ENCODE peak calls at places on chromosomes 13 and 19, in nine cellular contexts. D is mucosa of descending colon; U is upper lobe of left lung; N is stomach; W is heart right ventricle; M is heart left ventricle; Z is effector memory CD4-positive, alpha-beta T cell; F is DND-41; A is HCT116. H is an unnamed sample. For H3K36me3, the result is how much of the 10 kb centered on the place peaks cover.

GRCh38 chr19:15810335-15810734 is 5.1 kb downstream of the OR10H1 start:
- DNase-seq in A (no peak), M (no peak), Z (no peak), U (no peak), F (no peak), D (no peak), N (peak), W (no peak), H (no peak)

GRCh38 chr19:7729831-7730285 is 2.1 kb downstream of the CLEC4G start:
- DNase-seq in W (no peak), A (no peak), M (no peak), Z (no peak), D (no peak), U (peak), F (no peak), N (no peak), H (no peak)

GRCh38 chr13:66675620-66676019 is 554.5 kb downstream of the PCDH9 start:
- DNase-seq in N (no peak), M (no peak), F (no peak), U (no peak), W (no peak), A (no peak), D (no peak), Z (no peak), H (no peak)

GRCh38 chr13:26758496-26759155 is 2.0 kb downstream of the GPR12 start:
- DNase-seq in F (no peak), Z (no peak), W (no peak), N (no peak), D (no peak), M (no peak), U (no peak), A (no peak), H (no peak)

GRCh38 chr13:112664501-112665203 is 25.2 kb upstream of the ATP11A start:
- DNase-seq in D (no peak), N (no peak), U (no peak), Z (no peak), F (no peak), A (no peak), W (no peak), M (no peak), H (no peak)

GRCh38 chr13:33014291-33014690 is 1.9 kb upstream of the KL start:
- DNase-seq in D (no peak), Z (no peak), A (no peak), M (no peak), N (no peak), U (no peak), F (no peak), W (no peak), H (no peak)

GRCh38 chr13:109744512-109745051 is 41.8 kb downstream of the IRS2 start:
- DNase-seq in D (no peak), W (no peak), U (peak), Z (no peak), M (no peak), F (no peak), A (no peak), N (no peak), H (no peak)

GRCh38 chr19:2303209-2303798 is 4.7 kb downstream of the LINGO3 start:
- DNase-seq in F (no peak), A (no peak), W (no peak), N (no peak), Z (no peak), U (no peak), D (no peak), M (no peak), H (no peak)

GRCh38 chr19:8120636-8121480 is 28.5 kb downstream of the FBN3 start:
- DNase-seq in D (no peak), U (no peak), N (no peak), W (no peak), Z (no peak), F (no peak), A (no peak), M (no peak), H (no peak)

GRCh38 chr13:99974296-99974938 is 2.9 kb upstream of the ZIC5 start:
- DNase-seq in N (no peak), U (no peak), W (no peak), M (no peak), D (no peak), Z (no peak), F (no peak), A (no peak), H (no peak)

GRCh38 chr13:74229242-74229641 is 95.0 kb upstream of the KLF12 start:
- DNase-seq in N (no peak), U (no peak), M (no peak), W (no peak), D (no peak), A (no peak), Z (no peak), F (no peak), H (no peak)

GRCh38 chr13:27797228-27797624 is 4.9 kb downstream of the GSX1 start:
- DNase-seq in D (no peak), N (no peak), A (no peak), Z (no peak), F (no peak), M (no peak), W (no peak), U (peak), H (no peak)

GRCh38 chr13:85314686-85315085 is 484.5 kb downstream of the SLITRK6 start:
- DNase-seq in Z (no peak), U (no peak), A (no peak), F (no peak), M (no peak), N (no peak), D (no peak), W (no peak), H (no peak)

GRCh38 chr19:57887195-57887941 is 1.5 kb downstream of the ZNF814 start:
- DNase-seq in N (no peak), U (no peak), Z (no peak), A (no peak), M (no peak), F (no peak), W (no peak), D (no peak), H (no peak)

GRCh38 chr13:62704795-62705329 is 1289.2 kb upstream of the PCDH20 start:
- DNase-seq in A (no peak), W (no peak), M (no peak), N (no peak), F (no peak), U (no peak), D (no peak), Z (no peak), H (no peak)

GRCh38 chr13:53138369-53139036 is 109.9 kb downstream of the OLFM4 start:
- DNase-seq in W (peak), A (no peak), F (no peak), M (no peak), Z (no peak), U (peak), N (no peak), D (no peak), H (no peak)

GRCh38 chr19:13734751-13735150 is 29.6 kb upstream of the MRI1 start:
- DNase-seq in Z (no peak), W (no peak), A (no peak), U (no peak), M (no peak), N (no peak), D (no peak), F (no peak), H (no peak)

GRCh38 chr13:21557995-21558394 is 46.0 kb downstream of the MICU2 start:
- DNase-seq in Z (no peak), A (peak), U (no peak), W (no peak), D (no peak), M (no peak), F (peak), N (no peak), H (no peak)

GRCh38 chr19:52535831-52536800 is 8.6 kb downstream of the ZNF808 start:
- DNase-seq in D (peak), W (peak), A (no peak), N (peak), F (peak), Z (peak), U (peak), M (peak), H (peak)

GRCh38 chr19:33503791-33504444 is 17.7 kb downstream of the PEPD start:
- DNase-seq in M (no peak), D (no peak), U (no peak), N (no peak), A (no peak), W (no peak), Z (no peak), F (no peak), H (no peak)

GRCh38 chr19:4744451-4745170 is 21.0 kb upstream of the DPP9 start:
- DNase-seq in Z (no peak), D (no peak), M (no peak), F (no peak), A (no peak), U (no peak), W (no peak), N (no peak), H (peak)

GRCh38 chr13:112685856-112686255 is 4.0 kb upstream of the ATP11A start:
- DNase-seq in F (no peak), A (no peak), M (no peak), D (no peak), Z (no peak), N (no peak), U (no peak), W (no peak), H (peak)

GRCh38 chr19:48292798-48293197 is 22.9 kb downstream of the ZNF114 start:
- DNase-seq in A (no peak), W (no peak), D (no peak), M (no peak), U (no peak), F (no peak), Z (no peak), N (no peak), H (no peak)

GRCh38 chr13:107650081-107650701 is 565.1 kb downstream of the LIG4 start:
- DNase-seq in D (no peak), A (peak), U (peak), N (peak), Z (no peak), W (peak), M (peak), F (peak), H (no peak)

GRCh38 chr19:2827022-2827421 is 7.4 kb downstream of the ZNF554 start:
- DNase-seq in F (no peak), U (no peak), Z (no peak), M (no peak), D (no peak), N (no peak), A (no peak), W (no peak), H (no peak)

GRCh38 chr13:103315701-103316100 is 249.5 kb upstream of the SLC10A2 start:
- DNase-seq in D (no peak), M (no peak), Z (no peak), W (no peak), A (no peak), N (no peak), F (no peak), U (no peak), H (no peak)

GRCh38 chr19:13091400-13092161 is 11.1 kb downstream of the LYL1 start:
- DNase-seq in W (peak), Z (no peak), N (no peak), D (no peak), F (no peak), M (no peak), A (no peak), U (no peak), H (peak)

GRCh38 chr13:95643471-95643813 is 1.1 kb downstream of the DZIP1 start:
- DNase-seq in W (no peak), D (no peak), A (no peak), U (no peak), N (no peak), Z (no peak), M (no peak), F (no peak), H (no peak)

GRCh38 chr19:46919324-46919723 is 58.5 kb downstream of the ARHGAP35 start:
- DNase-seq in F (no peak), D (no peak), Z (no peak), M (no peak), N (no peak), A (no peak), U (no peak), W (no peak), H (peak)

GRCh38 chr19:15253513-15253912 is 21.3 kb upstream of the EPHX3 start:
- DNase-seq in D (no peak), M (no peak), N (no peak), A (no peak), F (no peak), Z (no peak), U (no peak), W (peak), H (no peak)

GRCh38 chr19:3146677-3147100 is 10.9 kb downstream of the GNA15 start:
- DNase-seq in D (peak), Z (peak), A (no peak), M (peak), N (no peak), U (peak), F (peak), W (peak), H (no peak)

GRCh38 chr13:43493496-43494000 is 293.2 kb downstream of the ENOX1 start:
- DNase-seq in F (no peak), M (no peak), U (no peak), W (no peak), N (no peak), A (no peak), D (no peak), Z (no peak), H (no peak)

GRCh38 chr19:661427-662196 is 1.4 kb downstream of the RNF126 start:
- DNase-seq in U (no peak), N (peak), A (no peak), D (peak), Z (peak), W (no peak), F (peak), M (no peak), H (no peak)

GRCh38 chr13:90197722-90198121 is 1149.8 kb upstream of the MIR17HG start:
- DNase-seq in W (no peak), D (no peak), M (no peak), A (no peak), Z (no peak), N (no peak), F (no peak), U (no peak), H (no peak)

DNA sequence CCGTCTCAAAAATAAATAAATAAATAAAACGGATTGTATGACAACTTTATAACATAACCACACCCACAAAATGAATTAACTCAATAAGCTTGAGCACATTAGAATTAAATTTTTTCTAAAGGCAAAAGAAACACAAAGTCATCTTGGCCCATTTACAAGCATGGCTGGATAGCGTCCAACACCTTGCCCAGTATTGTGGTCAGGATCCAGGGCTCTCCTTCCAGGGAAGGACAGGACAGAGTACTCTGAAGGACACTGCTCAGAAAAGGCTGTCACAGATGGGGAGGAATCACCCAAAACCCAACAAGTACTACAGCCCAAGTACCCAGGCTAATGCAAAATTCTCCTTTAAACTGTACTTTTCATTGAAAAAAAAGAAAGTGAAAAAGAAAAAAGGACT is 27.1 kb downstream of the SUGP2 start:
- DNase-seq in M (no peak), F (no peak), A (no peak), W (no peak), Z (no peak), N (no peak), U (no peak), D (no peak), H (no peak)
- H3K36me3 ChIP-seq in M (half or more), F (half or more), A (half or more), W (half or more), Z (half or more), N (half or more), U (half or more), D (under half), H (under half)

GRCh38 chr19:21358768-21359451 is at the start of gene ZNF738:
- DNase-seq in D (peak), Z (peak), W (peak), N (peak), A (peak), F (peak), U (peak), M (peak), H (peak)

GRCh38 chr19:21362291-21362690 is 3.5 kb downstream of the ZNF738 start:
- DNase-seq in A (no peak), F (no peak), M (no peak), Z (no peak), U (no peak), W (no peak), D (no peak), N (no peak), H (no peak)
- H3K36me3 ChIP-seq in A (under half), F (half or more), M (under half), Z (under half), U (under half), W (under half), D (under half), N (under half), H (under half)

DNA sequence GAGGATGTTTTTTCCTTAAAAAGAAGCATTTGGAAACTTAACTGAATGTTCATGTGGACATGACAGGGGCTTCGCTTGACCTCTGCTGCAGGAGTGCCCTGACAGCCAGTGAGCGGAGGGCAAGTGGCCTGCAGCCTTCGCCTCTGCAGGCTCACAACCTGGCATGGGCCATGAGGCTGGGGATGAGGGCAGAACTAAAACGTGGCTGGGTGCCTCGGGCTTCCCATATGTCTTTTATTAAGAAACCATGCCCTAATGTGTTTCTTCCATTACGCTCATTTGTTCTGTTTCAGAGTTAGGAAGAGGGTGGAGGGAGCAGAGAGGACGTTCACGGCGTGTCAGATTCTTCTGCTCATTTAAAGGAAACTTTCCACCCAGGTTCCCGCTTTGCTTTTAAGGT is 2.9 kb downstream of the ARHGEF7 start:
- DNase-seq in U (no peak), D (no peak), Z (no peak), W (no peak), M (no peak), A (no peak), F (no peak), N (no peak), H (no peak)
- H3K36me3 ChIP-seq in U (under half), D (under half), Z (under half), W (under half), M (under half), A (under half), F (under half), N (under half), H (under half)

GRCh38 chr19:50030937-50031336 is 5.1 kb downstream of the ZNF473 start:
- DNase-seq in U (no peak), M (no peak), W (no peak), D (no peak), N (no peak), A (no peak), Z (no peak), F (no peak), H (no peak)
- H3K36me3 ChIP-seq in U (under half), M (half or more), W (half or more), D (under half), N (under half), A (half or more), Z (under half), F (half or more), H (under half)

GRCh38 chr19:17205237-17206140 is 9.7 kb upstream of the USE1 start:
- DNase-seq in W (peak), Z (peak), N (peak), A (no peak), M (peak), F (peak), U (no peak), D (no peak), H (peak)
- H3K36me3 ChIP-seq in W (half or more), Z (half or more), N (half or more), A (under half), M (half or more), F (half or more), U (half or more), D (under half), H (under half)

DNA sequence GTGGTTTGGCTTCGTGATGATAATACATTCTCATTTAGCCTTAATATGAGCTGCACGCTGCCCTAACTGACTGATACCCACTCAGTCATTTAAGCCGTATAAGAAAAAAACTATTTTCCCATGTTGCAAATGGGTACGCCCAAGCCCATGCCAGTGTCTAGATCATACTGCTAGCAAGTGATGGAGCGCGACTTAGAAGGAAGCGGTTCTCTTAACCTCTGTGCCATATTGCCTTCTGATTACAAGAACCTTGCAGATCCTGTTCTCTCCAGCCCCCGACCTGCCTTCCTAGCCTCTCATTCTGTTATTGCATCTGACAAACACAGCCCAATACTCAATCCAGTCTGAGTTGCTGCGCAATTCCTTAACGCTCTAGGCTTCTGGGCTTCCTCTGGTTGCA is 603 bp downstream of the GPALPP1 start:
- DNase-seq in M (no peak), D (no peak), Z (no peak), F (no peak), N (no peak), W (no peak), A (no peak), U (no peak), H (no peak)
- H3K36me3 ChIP-seq in M (under half), D (under half), Z (under half), F (under half), N (under half), W (under half), A (under half), U (under half), H (under half)

GRCh38 chr19:39369200-39369599 is 21.7 kb downstream of the PAF1 start:
- DNase-seq in D (no peak), N (no peak), W (no peak), Z (no peak), A (no peak), U (no peak), F (no peak), M (no peak), H (no peak)
- H3K36me3 ChIP-seq in D (under half), N (under half), W (half or more), Z (under half), A (under half), U (under half), F (half or more), M (half or more), H (under half)

GRCh38 chr19:10852098-10852800 is 4.0 kb downstream of the C19orf38 start:
- DNase-seq in F (no peak), A (no peak), U (no peak), N (no peak), M (peak), W (no peak), Z (no peak), D (no peak), H (no peak)
- H3K36me3 ChIP-seq in F (under half), A (under half), U (under half), N (under half), M (under half), W (under half), Z (under half), D (under half), H (under half)

GRCh38 chr19:6379744-6380143 is 4.0 kb upstream of the PSPN start:
- DNase-seq in N (no peak), F (no peak), W (no peak), D (no peak), A (no peak), M (no peak), U (no peak), Z (no peak), H (no peak)

GRCh38 chr19:6378498-6378897 is 2.8 kb upstream of the PSPN start:
- DNase-seq in M (no peak), F (no peak), W (no peak), A (no peak), U (no peak), Z (no peak), N (no peak), D (no peak), H (no peak)

GRCh38 chr19:6381030-6381750 is 5.5 kb upstream of the PSPN start:
- DNase-seq in M (no peak), W (no peak), U (peak), F (no peak), A (no peak), D (no peak), N (no peak), Z (no peak), H (no peak)

GRCh38 chr19:6387372-6387771 is 5.6 kb downstream of the GTF2F1 start:
- DNase-seq in U (no peak), M (no peak), W (no peak), A (no peak), D (no peak), F (no peak), N (no peak), Z (no peak), H (no peak)

DNA sequence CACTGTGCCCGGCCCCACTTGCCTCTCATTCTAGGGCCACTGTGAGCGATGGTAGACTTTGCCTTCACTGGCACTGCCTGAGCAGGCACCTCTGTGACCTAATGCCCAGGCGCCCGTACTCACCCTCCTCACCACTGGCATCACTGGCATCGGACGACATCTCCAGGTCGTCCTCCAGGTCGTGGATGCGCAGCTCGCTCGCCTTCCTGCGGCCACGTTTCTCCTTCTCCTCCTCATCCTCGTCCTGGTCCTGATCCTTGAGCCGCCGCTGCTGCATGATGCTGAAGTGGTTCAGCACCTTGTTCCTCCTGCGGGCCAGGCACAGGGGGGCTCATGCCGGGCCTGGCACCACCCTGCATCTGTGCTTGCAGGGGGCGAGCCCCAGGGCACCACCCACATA is 7.5 kb upstream of the PSPN start:
- DNase-seq in W (no peak), F (no peak), Z (no peak), D (no peak), N (no peak), M (no peak), A (no peak), U (peak), H (no peak)
- H3K36me3 ChIP-seq in W (half or more), F (half or more), Z (half or more), D (under half), N (half or more), M (half or more), A (under half), U (half or more), H (under half)

GRCh38 chr19:41307954-41308449 is 2.0 kb upstream of the CCDC97 start:
- DNase-seq in N (no peak), F (no peak), D (no peak), Z (no peak), A (no peak), W (no peak), U (no peak), M (no peak), H (no peak)
- H3K36me3 ChIP-seq in N (under half), F (half or more), D (under half), Z (under half), A (half or more), W (half or more), U (under half), M (half or more), H (under half)

H was measured in breast epithelium.